ENCODE peak calls at places on chromosomes 3 and 15, in ten cellular contexts. Y is fibroblast of lung; H is aorta; A is breast epithelium; O is activated T-cell treated with anti-CD3 and anti-CD28 coated beads for 4 hours; K is H9; R is stimulated activated naive CD4-positive, alpha-beta T cell; W is LHCN-M2; V is T-helper 2 cell; Q is cardiac fibroblast. T is an unnamed sample.

GRCh38 chr15:74635228-74635627 is 19.6 kb downstream of the CLK3 start:
- DNase-seq in A (no peak), H (peak), V (peak), W (peak), K (peak), R (peak), O (peak), Y (peak), Q (peak), T (peak)

GRCh38 chr3:180619723-180620122 is 17.8 kb downstream of the TTC14 start:
- DNase-seq in Q (no peak), Y (peak), W (peak), A (no peak), V (no peak), R (no peak), H (no peak), O (no peak), K (no peak), T (no peak)

GRCh38 chr15:89761009-89761831 is 10.2 kb upstream of the MESP1 start:
- DNase-seq in Y (no peak), V (no peak), O (no peak), K (no peak), Q (no peak), H (no peak), W (no peak), R (no peak), A (peak), T (peak)

GRCh38 chr3:36219398-36219797 is 160.9 kb upstream of the STAC start:
- DNase-seq in A (no peak), W (peak), O (no peak), V (no peak), Y (peak), Q (no peak), R (no peak), H (no peak), K (no peak), T (peak)

GRCh38 chr15:74293021-74293810 is 57.1 kb downstream of the CCDC33 start:
- DNase-seq in Q (no peak), R (no peak), Y (no peak), K (no peak), W (no peak), H (no peak), O (no peak), A (no peak), V (no peak), T (no peak)

GRCh38 chr3:11567516-11568467 is 75.9 kb downstream of the VGLL4 start:
- DNase-seq in Y (peak), H (peak), O (no peak), Q (peak), A (peak), V (no peak), W (peak), R (no peak), K (no peak), T (peak)

GRCh38 chr15:64029633-64030032 is 16.7 kb downstream of the DAPK2 start:
- DNase-seq in Q (no peak), Y (no peak), O (no peak), K (no peak), V (peak), W (no peak), R (no peak), H (no peak), A (no peak), T (no peak)

GRCh38 chr3:13244695-13245449 is 171.6 kb upstream of the IQSEC1 start:
- DNase-seq in R (no peak), A (no peak), O (no peak), V (no peak), W (no peak), H (no peak), Y (peak), K (no peak), Q (no peak), T (peak)

GRCh38 chr3:196214783-196215441 is 1.4 kb upstream of the SLC51A start:
- DNase-seq in H (peak), K (no peak), W (no peak), Y (no peak), V (no peak), R (no peak), Q (no peak), O (no peak), A (no peak), T (no peak)

GRCh38 chr3:49017978-49018706 is at the start of gene DALRD3:
- DNase-seq in Y (peak), V (peak), Q (peak), W (peak), K (peak), A (peak), R (peak), O (peak), H (peak), T (peak)

GRCh38 chr3:184050217-184050847 is 2.5 kb upstream of the HTR3C start:
- DNase-seq in W (no peak), V (no peak), A (no peak), K (no peak), Q (no peak), R (no peak), Y (no peak), H (no peak), O (no peak), T (peak)

GRCh38 chr3:45092132-45093031 is 53.8 kb downstream of the CDCP1 start:
- DNase-seq in H (no peak), W (peak), O (no peak), Q (peak), Y (peak), K (no peak), A (no peak), R (no peak), V (no peak), T (peak)

GRCh38 chr3:71391361-71391760 is 192.2 kb downstream of the FOXP1 start:
- DNase-seq in O (no peak), V (no peak), Q (no peak), R (no peak), K (no peak), Y (no peak), H (no peak), W (no peak), A (no peak), T (no peak)

GRCh38 chr3:141055536-141056445 is 4.6 kb downstream of the SPSB4 start:
- DNase-seq in V (no peak), H (no peak), A (no peak), O (no peak), K (no peak), Q (no peak), Y (no peak), R (no peak), W (no peak), T (no peak)

GRCh38 chr3:10917176-10917575 is 75.4 kb upstream of the SLC6A1 start:
- DNase-seq in A (no peak), Y (peak), O (no peak), W (peak), Q (peak), V (no peak), H (no peak), R (no peak), K (no peak), T (peak)

GRCh38 chr15:27669641-27670040 is 429.5 kb downstream of the OCA2 start:
- DNase-seq in W (no peak), Y (no peak), R (no peak), V (no peak), A (no peak), K (no peak), H (no peak), O (no peak), Q (no peak), T (no peak)

GRCh38 chr3:13508496-13508895 is 28.4 kb downstream of the HDAC11 start:
- DNase-seq in Q (no peak), Y (no peak), V (no peak), K (no peak), W (no peak), O (no peak), H (peak), R (no peak), A (no peak), T (no peak)

GRCh38 chr3:125043599-125044151 is 12.1 kb downstream of the HEG1 start:
- DNase-seq in H (peak), K (no peak), A (peak), Y (no peak), V (no peak), O (no peak), R (no peak), Q (peak), W (no peak), T (no peak)

GRCh38 chr15:26091184-26091583 is 228.1 kb upstream of the ATP10A start:
- DNase-seq in R (no peak), Q (no peak), Y (no peak), K (no peak), H (no peak), A (no peak), W (no peak), O (no peak), V (no peak), T (peak)

GRCh38 chr3:197746214-197746613 is 3.5 kb upstream of the FYTTD1 start:
- DNase-seq in Y (no peak), A (no peak), K (no peak), R (no peak), Q (no peak), W (no peak), V (no peak), H (no peak), O (no peak), T (no peak)

GRCh38 chr3:197021231-197021630 is 8.4 kb downstream of the MELTF start:
- DNase-seq in K (peak), W (no peak), V (no peak), R (no peak), A (peak), Q (no peak), O (no peak), Y (no peak), H (no peak), T (no peak)

GRCh38 chr3:100402150-100402706 is 889 bp downstream of the LNP1 start:
- DNase-seq in H (no peak), Y (peak), V (no peak), R (no peak), A (no peak), Q (peak), K (no peak), O (no peak), W (peak), T (peak)

GRCh38 chr3:60979861-60980739 is 271.2 kb downstream of the FHIT start:
- DNase-seq in O (no peak), V (no peak), R (no peak), A (no peak), H (no peak), Y (peak), K (no peak), W (no peak), Q (peak), T (no peak)

GRCh38 chr15:63370764-63371163 is 10.9 kb downstream of the CA12 start:
- DNase-seq in V (no peak), H (no peak), A (no peak), Y (no peak), Q (no peak), K (no peak), R (no peak), O (no peak), W (no peak), T (no peak)

GRCh38 chr15:101043011-101043410 is 123.9 kb downstream of the LRRK1 start:
- DNase-seq in Y (no peak), R (no peak), K (peak), V (no peak), O (no peak), H (no peak), A (no peak), Q (no peak), W (no peak), T (no peak)

GRCh38 chr15:55834331-55834730 is 91.4 kb upstream of the PRTG start:
- DNase-seq in W (peak), R (no peak), A (no peak), V (no peak), O (no peak), K (no peak), Q (no peak), H (no peak), Y (peak), T (no peak)

GRCh38 chr3:127328391-127328790 is 40.5 kb upstream of the PRR20G start:
- DNase-seq in H (no peak), O (no peak), A (no peak), K (no peak), R (no peak), Q (no peak), W (no peak), Y (no peak), V (no peak), T (no peak)

GRCh38 chr3:141644931-141645330 is 93.2 kb upstream of the RNF7 start:
- DNase-seq in A (peak), R (peak), Y (peak), K (peak), O (peak), Q (peak), V (peak), H (peak), W (peak), T (peak)